ENCODE peak calls at places on chromosomes 2 and 18, in nine cellular contexts. B is CD8-positive, alpha-beta memory T cell; C is stomach; O is fibroblast of mammary gland; Y is BJ; Z is foreskin fibroblast; W is choroid plexus epithelial cell; S is Peyer's patch; T is left lung. E is an unnamed sample.

GRCh38 chr18:46250084-46250811 is 146.1 kb downstream of the HAUS1 start:
- DNase-seq in B (peak), W (peak), Y (no peak), C (peak), S (no peak), O (peak), T (no peak), Z (peak), E (peak)

GRCh38 chr2:135985826-135986393 is 484 bp upstream of the DARS1 start:
- DNase-seq in W (no peak), O (no peak), B (peak), C (no peak), T (no peak), Z (no peak), Y (no peak), S (no peak), E (no peak)

GRCh38 chr2:11540996-11541692 is 7.3 kb downstream of the GREB1 start:
- DNase-seq in S (no peak), Y (no peak), B (no peak), Z (no peak), T (no peak), C (no peak), O (no peak), W (no peak), E (no peak)

GRCh38 chr2:204325468-204325867 is 219.8 kb upstream of the PARD3B start:
- DNase-seq in C (peak), T (peak), Z (peak), B (peak), Y (peak), O (peak), S (no peak), W (peak), E (peak)

GRCh38 chr2:177265386-177265690 is 811 bp upstream of the NFE2L2 start:
- DNase-seq in T (no peak), S (no peak), Z (peak), Y (no peak), W (peak), B (peak), O (peak), C (no peak), E (no peak)

GRCh38 chr18:8177330-8178016 is 431.8 kb upstream of the RAB12 start:
- DNase-seq in Y (no peak), O (peak), Z (peak), B (no peak), W (peak), C (peak), S (no peak), T (no peak), E (peak)

GRCh38 chr2:88671786-88672427 is 19.6 kb upstream of the RPIA start:
- DNase-seq in S (no peak), O (peak), B (no peak), Y (no peak), Z (peak), C (no peak), W (peak), T (no peak), E (peak)

GRCh38 chr2:148675708-148676107 is 31.2 kb downstream of the EPC2 start:
- DNase-seq in C (no peak), Z (peak), O (peak), S (no peak), T (no peak), Y (no peak), W (peak), B (no peak), E (no peak)

GRCh38 chr18:59139291-59139614 is 431 bp upstream of the SEC11C start:
- DNase-seq in W (peak), B (peak), C (peak), Z (peak), T (peak), S (peak), O (peak), Y (peak), E (peak)

GRCh38 chr2:227456141-227456540 is 15.8 kb upstream of the AGFG1 start:
- DNase-seq in Y (no peak), S (no peak), T (no peak), C (no peak), W (no peak), Z (no peak), B (no peak), O (no peak), E (no peak)

GRCh38 chr2:105754011-105754410 is 9.3 kb downstream of the NCK2 start:
- DNase-seq in Z (no peak), W (no peak), C (no peak), Y (no peak), O (no peak), T (no peak), S (no peak), B (no peak), E (no peak)
- H3K4me3 ChIP-seq in Z (no peak), W (no peak), C (no peak), Y (no peak), O (no peak), T (no peak), S (no peak), B (peak), E (no peak)

DNA sequence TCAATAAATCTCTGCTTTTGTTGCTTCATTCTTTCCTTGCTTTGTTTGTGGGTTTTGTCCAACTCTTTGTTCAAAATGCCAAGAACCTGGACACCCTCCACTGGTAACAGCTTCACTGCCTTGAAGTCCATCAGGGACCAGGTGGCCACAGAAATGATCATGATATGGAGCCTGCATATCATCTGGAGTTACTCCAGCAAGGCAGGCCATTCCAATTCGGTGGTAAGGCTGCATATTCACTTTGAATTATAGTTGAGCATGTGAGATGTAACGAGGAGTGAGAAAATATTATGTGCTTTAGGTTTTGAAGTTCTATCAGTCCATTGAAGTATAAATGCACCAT is 26.3 kb upstream of the SPATA3 start:
- DNase-seq in Y (no peak), C (no peak), Z (no peak), S (no peak), B (no peak), W (no peak), O (no peak), T (no peak), E (no peak)
- H3K4me3 ChIP-seq in Y (no peak), C (peak), Z (no peak), S (peak), B (no peak), W (no peak), O (no peak), T (no peak), E (no peak)

DNA sequence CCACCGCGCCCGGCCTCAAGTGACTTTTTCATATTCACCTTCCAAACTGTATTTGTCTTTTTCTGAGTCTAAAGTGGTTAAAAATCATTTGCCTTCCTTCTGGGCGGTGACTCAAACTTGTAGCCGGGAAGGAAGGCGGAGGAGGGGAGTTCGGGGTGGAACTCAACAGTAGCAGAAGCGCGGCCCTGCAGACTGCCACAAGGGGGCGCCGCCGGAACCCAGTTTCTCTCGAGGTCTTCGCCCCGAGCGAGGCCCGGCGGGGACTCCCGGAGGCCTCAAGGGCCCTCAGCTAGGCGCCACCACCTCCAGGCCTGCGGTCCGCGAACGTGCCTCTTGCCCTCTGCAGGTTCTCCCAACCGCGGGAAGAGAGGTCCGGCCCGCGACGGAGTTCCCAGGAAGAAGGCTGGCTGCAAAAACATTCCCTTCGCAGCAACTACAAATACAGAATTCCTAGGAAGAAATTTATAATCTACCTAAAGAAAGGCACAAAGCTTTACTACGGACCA is 16.8 kb upstream of the ITM2C start:
- DNase-seq in S (peak), Y (no peak), C (peak), T (peak), W (peak), B (peak), O (peak), Z (peak), E (peak)
- H3K4me3 ChIP-seq in S (no peak), Y (no peak), C (no peak), T (no peak), W (peak), B (no peak), O (no peak), Z (peak), E (peak)

DNA sequence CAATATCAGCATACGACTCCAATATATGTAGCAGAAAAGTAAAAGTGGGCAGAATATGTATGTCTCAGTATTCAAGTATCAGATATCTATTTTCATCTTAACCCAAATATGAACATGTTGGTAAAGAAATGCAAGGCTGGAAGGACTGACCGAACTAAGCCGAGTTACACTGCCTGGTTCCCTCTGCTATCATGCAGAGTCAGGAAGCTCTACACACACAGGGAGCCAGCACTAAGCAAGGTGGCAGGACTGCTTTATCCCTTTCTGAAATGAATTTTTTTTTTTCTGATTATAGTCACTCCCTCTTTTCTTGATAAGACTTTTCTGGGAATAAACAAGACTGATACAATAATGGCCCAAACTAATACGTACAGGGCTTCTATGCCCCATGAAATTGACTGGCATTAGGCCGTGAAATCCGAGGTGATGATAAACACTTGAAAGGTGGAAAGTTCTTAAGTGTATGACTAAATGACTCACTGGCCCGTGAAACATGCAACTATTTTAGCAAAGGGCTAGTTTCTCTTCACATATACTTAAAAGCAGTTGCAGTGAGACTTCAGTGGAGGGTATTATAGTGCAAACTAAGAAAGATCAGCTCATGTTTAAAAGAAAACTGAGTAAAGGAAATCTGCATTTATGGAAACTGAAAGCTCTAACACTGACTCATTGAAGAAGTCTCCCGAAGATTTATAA is 14.9 kb downstream of the DPP4 start:
- DNase-seq in O (no peak), W (peak), C (no peak), S (no peak), Y (no peak), B (no peak), Z (no peak), T (no peak), E (no peak)
- H3K4me3 ChIP-seq in O (no peak), W (no peak), C (no peak), S (no peak), Y (no peak), B (peak), Z (no peak), T (no peak), E (no peak)

GRCh38 chr2:53941749-53942148 is 29.0 kb downstream of the PSME4 start:
- DNase-seq in Y (no peak), C (no peak), O (no peak), S (no peak), T (no peak), B (no peak), W (no peak), Z (no peak), E (no peak)

GRCh38 chr2:53938904-53939303 is 31.9 kb downstream of the PSME4 start:
- DNase-seq in C (no peak), T (no peak), W (no peak), Z (no peak), Y (no peak), S (no peak), B (no peak), O (no peak), E (no peak)

GRCh38 chr2:53944542-53944941 is 26.3 kb downstream of the PSME4 start:
- DNase-seq in Y (no peak), W (no peak), T (no peak), Z (no peak), B (no peak), C (no peak), O (no peak), S (no peak), E (no peak)

GRCh38 chr2:53942280-53942679 is 28.5 kb downstream of the PSME4 start:
- DNase-seq in T (no peak), S (no peak), Y (no peak), B (no peak), Z (no peak), W (no peak), O (no peak), C (no peak), E (no peak)

DNA sequence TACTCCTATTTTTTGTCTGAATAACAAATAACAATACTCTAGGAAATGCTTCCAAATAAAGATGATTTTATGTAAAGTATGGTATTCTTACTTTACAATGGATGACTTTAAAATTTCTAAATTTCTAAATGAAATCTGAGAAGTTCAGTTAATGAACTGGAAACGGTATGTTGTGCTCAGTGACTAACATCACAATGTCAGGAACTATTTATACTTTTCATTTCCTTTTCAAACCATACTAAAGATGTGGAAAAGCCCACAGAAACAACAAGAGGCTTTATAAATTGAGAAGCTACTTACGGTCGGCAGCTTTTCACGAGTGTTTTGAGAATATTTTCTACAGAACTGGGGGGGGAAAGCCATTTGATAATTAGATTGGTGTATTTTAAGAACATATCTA is 31.1 kb downstream of the PSME4 start:
- DNase-seq in T (no peak), W (peak), Z (no peak), B (no peak), S (no peak), O (peak), C (no peak), Y (no peak), E (no peak)
- H3K4me3 ChIP-seq in T (no peak), W (no peak), Z (no peak), B (no peak), S (no peak), O (no peak), C (no peak), Y (no peak), E (no peak)